ENCODE peak calls at places on chromosomes 2 and 18, in four cellular contexts. T, X, F and C are unnamed samples.

GRCh38 chr2:239960929-239961661 is 64.0 kb downstream of the NDUFA10 start:
- DNase-seq in T (no peak), X (no peak), F (peak), C (no peak)

GRCh38 chr2:23536326-23536725 is 151.3 kb downstream of the KLHL29 start:
- DNase-seq in T (no peak), X (no peak), F (no peak), C (no peak)

GRCh38 chr2:135043345-135043744 is 3.9 kb downstream of the MAP3K19 start:
- DNase-seq in T (no peak), X (peak), F (no peak), C (no peak)

GRCh38 chr2:68302281-68302680 is 17.5 kb downstream of the CNRIP1 start:
- DNase-seq in T (no peak), X (no peak), F (peak), C (no peak)

GRCh38 chr18:62404881-62405280 is 79.8 kb downstream of the TNFRSF11A start:
- DNase-seq in T (no peak), X (no peak), F (no peak), C (no peak)

GRCh38 chr18:48387300-48387699 is 21.9 kb downstream of the ZBTB7C start:
- DNase-seq in T (no peak), X (no peak), F (no peak), C (no peak)

GRCh38 chr2:197576631-197577030 is 60.8 kb downstream of the MOB4 start:
- DNase-seq in T (no peak), X (no peak), F (no peak), C (peak)

GRCh38 chr2:173101687-173102086 is 26.0 kb downstream of the MAP3K20 start:
- DNase-seq in T (no peak), X (no peak), F (no peak), C (no peak)

GRCh38 chr18:63518178-63519012 is 23.8 kb upstream of the SERPINB12 start:
- DNase-seq in T (peak), X (peak), F (peak), C (peak)

GRCh38 chr2:229980440-229981184 is 58.3 kb downstream of the FBXO36 start:
- DNase-seq in T (no peak), X (peak), F (peak), C (no peak)

GRCh38 chr18:69631281-69631680 is 230.6 kb downstream of the DOK6 start:
- DNase-seq in T (no peak), X (no peak), F (no peak), C (peak)

GRCh38 chr2:28470759-28471158 is 25.1 kb upstream of the PLB1 start:
- DNase-seq in T (no peak), X (no peak), F (no peak), C (no peak)

GRCh38 chr2:4408311-4408710 is 704.9 kb downstream of the DCDC2C start:
- DNase-seq in T (no peak), X (no peak), F (no peak), C (no peak)

GRCh38 chr2:114857196-114857595 is 414.8 kb downstream of the DPP10 start:
- DNase-seq in T (no peak), X (no peak), F (no peak), C (no peak)

GRCh38 chr2:46490521-46491141 is 11.3 kb downstream of the TMEM247 start:
- DNase-seq in T (no peak), X (no peak), F (no peak), C (no peak)

GRCh38 chr2:156340377-156340776 is 7.9 kb upstream of the NR4A2 start:
- DNase-seq in T (no peak), X (no peak), F (no peak), C (no peak)

GRCh38 chr2:105438104-105438929 is 39.5 kb upstream of the FHL2 start:
- DNase-seq in T (no peak), X (no peak), F (peak), C (no peak)

GRCh38 chr18:24231773-24232735 is 93.2 kb downstream of the CABYR start:
- DNase-seq in T (no peak), X (no peak), F (no peak), C (no peak)

GRCh38 chr18:58544616-58545337 is 84.1 kb downstream of the ALPK2 start:
- DNase-seq in T (no peak), X (no peak), F (no peak), C (no peak)

GRCh38 chr18:650428-650858 is 7.0 kb upstream of the TYMS start:
- DNase-seq in T (no peak), X (no peak), F (no peak), C (no peak)

GRCh38 chr2:72851333-72851732 is 25.5 kb upstream of the EXOC6B start:
- DNase-seq in T (no peak), X (no peak), F (no peak), C (peak)

GRCh38 chr18:52991246-52991645 is 651.2 kb downstream of the DCC start:
- DNase-seq in T (no peak), X (no peak), F (no peak), C (no peak)

GRCh38 chr18:52995875-52996274 is 655.9 kb downstream of the DCC start:
- DNase-seq in T (no peak), X (no peak), F (no peak), C (no peak)

GRCh38 chr18:52992041-52992440 is 652.0 kb downstream of the DCC start:
- DNase-seq in T (no peak), X (no peak), F (peak), C (peak)
- TF ChIP-seq ELF1 in T (no peak), X (no peak), F (no peak), C (no peak)

GRCh38 chr2:70569559-70569958 is 15.9 kb upstream of the TGFA start:
- DNase-seq in T (no peak), X (no peak), F (no peak), C (no peak)
- TF ChIP-seq ELF1 in T (no peak), X (no peak), F (no peak), C (no peak)

GRCh38 chr18:75071866-75072671 is 136.9 kb downstream of the PTGR3 start:
- DNase-seq in T (no peak), X (no peak), F (no peak), C (no peak)

GRCh38 chr18:75070235-75070624 is 138.7 kb downstream of the PTGR3 start:
- DNase-seq in T (no peak), X (no peak), F (no peak), C (no peak)

GRCh38 chr18:75072672-75073371 is 136.1 kb downstream of the PTGR3 start:
- DNase-seq in T (no peak), X (no peak), F (no peak), C (no peak)

GRCh38 chr18:75071484-75071785 is 137.5 kb downstream of the PTGR3 start:
- DNase-seq in T (no peak), X (no peak), F (no peak), C (no peak)

GRCh38 chr18:75070625-75071483 is 138.1 kb downstream of the PTGR3 start:
- DNase-seq in T (peak), X (peak), F (no peak), C (peak)
- TF ChIP-seq ELF1 in T (no peak), X (no peak), F (no peak), C (no peak)

GRCh38 chr2:20594048-20594750 is 56.7 kb downstream of the HS1BP3 start:
- DNase-seq in T (no peak), X (no peak), F (no peak), C (no peak)
- TF ChIP-seq ELF1 in T (no peak), X (no peak), F (no peak), C (no peak)